ENCODE peak calls at places on chromosomes 3 and 15, in nine cellular contexts. Q, B, Z, O, X, G, T, J and K are unnamed samples. For H3K4me1 and H3K9me3, the result is how much of the 10 kb centered on the place peaks cover.

GRCh38 chr3:160485931-160486330 is 36.3 kb upstream of the TRIM59 start:
- DNase-seq in O (no peak), X (no peak), Z (no peak), G (no peak), Q (no peak), B (no peak), J (no peak), T (no peak), K (no peak)

GRCh38 chr3:47630810-47631209 is 52.1 kb upstream of the CSPG5 start:
- DNase-seq in T (no peak), B (no peak), J (no peak), Q (no peak), O (no peak), Z (no peak), G (no peak), X (no peak), K (no peak)

GRCh38 chr15:89747708-89748682 is 3.1 kb downstream of the MESP1 start:
- DNase-seq in Q (no peak), T (no peak), J (no peak), X (no peak), G (no peak), O (no peak), Z (no peak), B (no peak), K (peak)

GRCh38 chr3:145144361-145144760 is 1016.6 kb downstream of the PLOD2 start:
- DNase-seq in X (no peak), Q (no peak), J (no peak), G (no peak), Z (no peak), B (no peak), T (no peak), O (no peak), K (peak)

GRCh38 chr3:127529346-127530188 is 61.0 kb downstream of the TPRA1 start:
- DNase-seq in B (no peak), O (no peak), Q (no peak), J (no peak), T (no peak), X (no peak), Z (no peak), G (no peak), K (no peak)

GRCh38 chr3:151561878-151562277 is 101.0 kb upstream of the IGSF10 start:
- DNase-seq in T (no peak), B (no peak), Z (no peak), Q (no peak), X (no peak), G (no peak), O (no peak), J (no peak), K (no peak)

GRCh38 chr15:70752142-70752754 is 11.1 kb downstream of the UACA start:
- DNase-seq in J (no peak), Z (no peak), Q (no peak), G (no peak), B (peak), T (no peak), O (no peak), X (no peak), K (no peak)

GRCh38 chr3:197007953-197008352 is 21.7 kb downstream of the MELTF start:
- DNase-seq in T (no peak), O (no peak), B (no peak), J (peak), Z (no peak), G (no peak), X (no peak), Q (peak), K (no peak)

GRCh38 chr3:109702252-109702651 is 364.9 kb upstream of the DPPA4 start:
- DNase-seq in T (no peak), Q (no peak), G (no peak), O (no peak), B (no peak), J (no peak), Z (no peak), X (no peak), K (no peak)

GRCh38 chr3:196138927-196139680 is 57.2 kb upstream of the TFRC start:
- DNase-seq in T (no peak), B (no peak), Q (no peak), O (no peak), G (no peak), X (no peak), J (no peak), Z (no peak), K (no peak)

GRCh38 chr15:79357566-79357965 is 46.7 kb downstream of the TMED3 start:
- DNase-seq in Q (no peak), O (no peak), Z (no peak), B (no peak), G (no peak), T (no peak), X (no peak), J (no peak), K (no peak)

GRCh38 chr15:65870889-65871533 is 1.7 kb downstream of the RAB11A start:
- DNase-seq in B (no peak), X (no peak), Z (no peak), G (no peak), J (no peak), Q (no peak), T (no peak), O (no peak), K (no peak)

GRCh38 chr3:115916866-115917265 is 293.6 kb downstream of the GAP43 start:
- DNase-seq in G (no peak), Z (no peak), B (no peak), Q (no peak), J (no peak), T (no peak), X (no peak), O (no peak), K (no peak)

GRCh38 chr3:102114264-102114979 is 265.1 kb downstream of the NFKBIZ start:
- DNase-seq in O (no peak), X (no peak), T (no peak), B (no peak), J (no peak), Q (no peak), Z (no peak), G (no peak), K (no peak)

GRCh38 chr3:117114517-117115265 is 405.1 kb downstream of the TUSC7 start:
- DNase-seq in X (no peak), Q (no peak), B (no peak), J (no peak), O (no peak), T (no peak), G (no peak), Z (no peak), K (peak)

GRCh38 chr3:9396301-9396631 is 1.1 kb upstream of the SETD5 start:
- DNase-seq in O (no peak), X (peak), Z (peak), T (no peak), B (no peak), G (peak), Q (peak), J (no peak), K (peak)

GRCh38 chr15:82854554-82854953 is 45.1 kb downstream of the WHAMM start:
- DNase-seq in J (no peak), Q (peak), O (no peak), Z (no peak), B (no peak), T (no peak), X (no peak), G (no peak), K (no peak)

DNA sequence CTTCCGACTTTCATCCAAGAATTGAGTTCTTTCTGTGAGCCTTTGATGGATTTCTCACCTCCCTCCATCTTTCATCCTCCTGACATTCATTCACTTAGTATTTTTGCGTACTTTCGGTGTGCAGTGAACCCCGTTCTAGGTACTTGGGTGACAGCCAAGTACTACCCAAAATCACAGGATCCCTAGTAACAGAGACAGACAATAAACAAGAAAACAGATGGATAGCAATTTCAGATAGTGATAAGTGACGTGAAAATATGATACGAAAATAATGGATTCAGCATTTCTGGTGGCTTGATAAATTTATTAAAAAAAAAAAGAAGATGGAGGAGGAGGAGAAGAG is 263 bp upstream of the CMTM6 start:
- DNase-seq in X (no peak), O (no peak), G (no peak), Q (no peak), Z (no peak), J (no peak), B (no peak), T (no peak), K (no peak)
- H3K4me3 ChIP-seq in X (peak), O (peak), G (peak), Q (peak), Z (peak), J (peak), B (peak), T (peak), K (peak)

GRCh38 chr3:52051444-52051843 is 4.9 kb downstream of the DUSP7 start:
- DNase-seq in Z (no peak), G (no peak), O (no peak), Q (no peak), B (no peak), X (no peak), T (no peak), J (no peak), K (no peak)
- H3K4me1 ChIP-seq in Z (under half), G (under half), O (half or more), Q (under half), B (half or more), X (under half), T (under half), J (under half), K (under half)

GRCh38 chr3:16471897-16472296 is 41.6 kb downstream of the RFTN1 start:
- DNase-seq in Z (no peak), Q (no peak), O (no peak), T (no peak), X (no peak), G (no peak), J (no peak), B (no peak), K (no peak)
- H3K9me3 ChIP-seq in Z (under half), Q (under half), O (under half), T (under half), X (under half), G (under half), J (under half), B (under half), K (under half)

GRCh38 chr3:129001817-129002572 is 891 bp downstream of the EFCC1 start:
- DNase-seq in Q (no peak), T (peak), Z (no peak), J (peak), G (no peak), X (no peak), O (no peak), B (no peak), K (no peak)
- H3K4me3 ChIP-seq in Q (peak), T (peak), Z (no peak), J (peak), G (peak), X (peak), O (peak), B (peak), K (peak)

GRCh38 chr15:69573815-69574472 is 121.3 kb downstream of the RPLP1 start:
- DNase-seq in X (no peak), Q (no peak), O (no peak), G (no peak), B (no peak), J (no peak), T (no peak), Z (no peak), K (no peak)

GRCh38 chr15:69568621-69569020 is 116.0 kb downstream of the RPLP1 start:
- DNase-seq in T (no peak), G (peak), B (no peak), J (no peak), Q (no peak), O (no peak), X (no peak), Z (no peak), K (no peak)

GRCh38 chr15:69575387-69575786 is 122.8 kb downstream of the RPLP1 start:
- DNase-seq in O (no peak), B (no peak), G (no peak), Z (no peak), X (no peak), Q (no peak), T (no peak), J (no peak), K (no peak)

GRCh38 chr15:69574506-69574905 is 121.9 kb downstream of the RPLP1 start:
- DNase-seq in X (no peak), J (no peak), T (no peak), B (no peak), O (no peak), Q (no peak), G (no peak), Z (no peak), K (no peak)

GRCh38 chr15:69570997-69571396 is 118.4 kb downstream of the RPLP1 start:
- DNase-seq in T (no peak), G (no peak), Q (no peak), J (no peak), O (no peak), X (no peak), Z (no peak), B (no peak), K (no peak)
- H3K4me1 ChIP-seq in T (under half), G (under half), Q (under half), J (under half), O (under half), X (under half), Z (under half), B (under half), K (under half)

DNA sequence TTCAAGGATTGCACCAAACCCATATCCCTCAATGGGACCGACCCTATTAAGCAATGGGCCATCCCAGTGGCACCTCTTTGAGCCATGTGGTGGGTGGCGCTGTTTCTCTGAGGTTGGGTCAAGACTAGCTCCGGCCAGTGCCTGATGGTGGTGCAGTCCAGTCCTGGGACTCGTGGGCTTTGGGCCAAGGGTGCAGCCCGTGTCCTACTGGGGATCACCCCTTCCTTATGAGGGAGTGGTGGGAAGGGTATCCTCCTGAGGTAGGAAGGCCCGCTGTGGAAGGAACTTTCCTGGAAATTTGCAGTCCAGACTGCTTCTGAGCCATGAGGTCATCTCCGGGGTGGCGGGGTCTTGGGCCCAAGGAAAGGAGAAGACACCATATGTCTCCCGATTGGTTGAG is 231.6 kb downstream of the SNRPN start:
- DNase-seq in T (no peak), G (no peak), B (no peak), Z (no peak), J (peak), Q (peak), X (no peak), O (peak), K (no peak)
- H3K9me3 ChIP-seq in T (half or more), G (under half), B (half or more), Z (under half), J (under half), Q (half or more), X (under half), O (under half), K (under half)

GRCh38 chr15:63611217-63611616 is 14.0 kb downstream of the FBXL22 start:
- DNase-seq in Q (no peak), B (no peak), Z (no peak), J (no peak), O (no peak), T (no peak), X (no peak), G (no peak), K (no peak)

GRCh38 chr15:63612300-63612699 is 15.1 kb downstream of the FBXL22 start:
- DNase-seq in O (no peak), Z (no peak), T (no peak), X (no peak), J (no peak), G (no peak), B (no peak), Q (no peak), K (no peak)

GRCh38 chr15:63608989-63609388 is 11.8 kb downstream of the FBXL22 start:
- DNase-seq in Z (no peak), B (no peak), X (no peak), J (no peak), Q (no peak), G (no peak), T (no peak), O (no peak), K (no peak)

GRCh38 chr15:63609448-63609847 is 12.3 kb downstream of the FBXL22 start:
- DNase-seq in G (no peak), Z (no peak), J (no peak), O (no peak), B (no peak), X (no peak), Q (no peak), T (no peak), K (no peak)

DNA sequence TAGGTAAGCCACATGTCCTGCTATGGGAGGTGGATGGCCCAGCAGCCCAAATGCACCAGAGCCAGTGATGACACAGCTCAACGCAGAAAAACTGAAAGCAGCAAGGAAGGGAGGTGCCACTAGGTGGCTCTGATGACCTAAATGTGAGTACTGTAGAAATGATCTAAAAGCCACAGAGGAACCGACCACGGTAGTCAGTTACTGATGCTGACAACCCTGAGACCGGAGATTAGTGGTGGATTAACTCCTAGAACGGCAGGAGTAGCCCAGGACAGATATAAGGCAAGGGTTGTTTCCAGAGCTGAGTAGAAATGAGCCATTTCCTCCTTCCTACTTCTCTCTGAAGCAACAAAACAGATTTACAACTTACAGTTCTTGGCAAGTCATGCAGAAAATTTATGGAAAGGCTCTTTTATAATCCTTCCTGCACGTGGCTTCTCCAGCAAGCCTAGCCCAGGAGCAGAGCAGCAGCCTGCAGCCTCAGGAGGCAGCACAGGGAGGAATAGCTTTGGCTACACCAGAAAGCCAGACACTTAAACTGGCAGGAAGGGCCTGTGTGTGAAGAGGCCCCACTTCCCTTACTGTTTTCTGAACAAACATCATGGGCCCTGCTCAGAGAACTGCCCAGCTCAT is 13.1 kb downstream of the FBXL22 start:
- DNase-seq in T (peak), B (peak), Z (peak), Q (no peak), J (no peak), X (peak), O (no peak), G (no peak), K (peak)
- H3K4me3 ChIP-seq in T (no peak), B (no peak), Z (no peak), Q (no peak), J (no peak), X (no peak), O (no peak), G (no peak), K (no peak)